ENCODE peak calls at places on chromosomes 3 and 15, in five cellular contexts. One of them, this sample, is unnamed.

GRCh38 chr15:87816811-87817210 is 439.7 kb downstream of the NTRK3 start:
- DNase-seq in SJSA1: peak
- DNase-seq in stimulated activated CD4-positive, alpha-beta T cell treated with anti-CD3 and anti-CD28 coated beads, Interleukin-2, amount 100 ng/mL, for 48 hours: no peak
- DNase-seq in GM23248: peak
- DNase-seq in stimulated activated naive CD8-positive, alpha-beta T cell treated with anti-CD3 and anti-CD28 coated beads, Interleukin-15, amount 100 ng/mL, for 72 hours: no peak
- DNase-seq in this sample: no peak

GRCh38 chr3:188819939-188820338 is 351.8 kb upstream of the TPRG1 start:
- DNase-seq in SJSA1: no peak
- DNase-seq in stimulated activated CD4-positive, alpha-beta T cell treated with anti-CD3 and anti-CD28 coated beads, Interleukin-2, amount 100 ng/mL, for 48 hours: no peak
- DNase-seq in GM23248: peak
- DNase-seq in stimulated activated naive CD8-positive, alpha-beta T cell treated with anti-CD3 and anti-CD28 coated beads, Interleukin-15, amount 100 ng/mL, for 72 hours: no peak
- DNase-seq in this sample: no peak

GRCh38 chr15:99279290-99279689 is 28.0 kb downstream of the LRRC28 start:
- DNase-seq in SJSA1: no peak
- DNase-seq in stimulated activated CD4-positive, alpha-beta T cell treated with anti-CD3 and anti-CD28 coated beads, Interleukin-2, amount 100 ng/mL, for 48 hours: no peak
- DNase-seq in GM23248: no peak
- DNase-seq in stimulated activated naive CD8-positive, alpha-beta T cell treated with anti-CD3 and anti-CD28 coated beads, Interleukin-15, amount 100 ng/mL, for 72 hours: no peak
- DNase-seq in this sample: no peak

GRCh38 chr3:103963599-103963998 is 1403.1 kb upstream of the ALCAM start:
- DNase-seq in SJSA1: no peak
- DNase-seq in stimulated activated CD4-positive, alpha-beta T cell treated with anti-CD3 and anti-CD28 coated beads, Interleukin-2, amount 100 ng/mL, for 48 hours: no peak
- DNase-seq in GM23248: no peak
- DNase-seq in stimulated activated naive CD8-positive, alpha-beta T cell treated with anti-CD3 and anti-CD28 coated beads, Interleukin-15, amount 100 ng/mL, for 72 hours: no peak
- DNase-seq in this sample: no peak

GRCh38 chr3:60953406-60953805 is 297.8 kb downstream of the FHIT start:
- DNase-seq in SJSA1: no peak
- DNase-seq in stimulated activated CD4-positive, alpha-beta T cell treated with anti-CD3 and anti-CD28 coated beads, Interleukin-2, amount 100 ng/mL, for 48 hours: no peak
- DNase-seq in GM23248: peak
- DNase-seq in stimulated activated naive CD8-positive, alpha-beta T cell treated with anti-CD3 and anti-CD28 coated beads, Interleukin-15, amount 100 ng/mL, for 72 hours: no peak
- DNase-seq in this sample: no peak

GRCh38 chr3:52193059-52193458 is 4.9 kb upstream of the ALAS1 start:
- DNase-seq in SJSA1: no peak
- DNase-seq in stimulated activated CD4-positive, alpha-beta T cell treated with anti-CD3 and anti-CD28 coated beads, Interleukin-2, amount 100 ng/mL, for 48 hours: no peak
- DNase-seq in GM23248: peak
- DNase-seq in stimulated activated naive CD8-positive, alpha-beta T cell treated with anti-CD3 and anti-CD28 coated beads, Interleukin-15, amount 100 ng/mL, for 72 hours: no peak
- DNase-seq in this sample: no peak

GRCh38 chr3:54093849-54094248 is 28.5 kb upstream of the CACNA2D3 start:
- DNase-seq in SJSA1: no peak
- DNase-seq in stimulated activated CD4-positive, alpha-beta T cell treated with anti-CD3 and anti-CD28 coated beads, Interleukin-2, amount 100 ng/mL, for 48 hours: no peak
- DNase-seq in GM23248: no peak
- DNase-seq in stimulated activated naive CD8-positive, alpha-beta T cell treated with anti-CD3 and anti-CD28 coated beads, Interleukin-15, amount 100 ng/mL, for 72 hours: no peak
- DNase-seq in this sample: no peak

GRCh38 chr3:31532587-31533168 is at the start of gene STT3B:
- DNase-seq in SJSA1: no peak
- DNase-seq in stimulated activated CD4-positive, alpha-beta T cell treated with anti-CD3 and anti-CD28 coated beads, Interleukin-2, amount 100 ng/mL, for 48 hours: peak
- DNase-seq in GM23248: peak
- DNase-seq in stimulated activated naive CD8-positive, alpha-beta T cell treated with anti-CD3 and anti-CD28 coated beads, Interleukin-15, amount 100 ng/mL, for 72 hours: no peak
- DNase-seq in this sample: peak

GRCh38 chr3:151503074-151503473 is 42.2 kb upstream of the IGSF10 start:
- DNase-seq in SJSA1: no peak
- DNase-seq in stimulated activated CD4-positive, alpha-beta T cell treated with anti-CD3 and anti-CD28 coated beads, Interleukin-2, amount 100 ng/mL, for 48 hours: no peak
- DNase-seq in GM23248: no peak
- DNase-seq in stimulated activated naive CD8-positive, alpha-beta T cell treated with anti-CD3 and anti-CD28 coated beads, Interleukin-15, amount 100 ng/mL, for 72 hours: no peak
- DNase-seq in this sample: no peak

GRCh38 chr3:66442254-66443249 is 58.3 kb downstream of the LRIG1 start:
- DNase-seq in SJSA1: peak
- DNase-seq in stimulated activated CD4-positive, alpha-beta T cell treated with anti-CD3 and anti-CD28 coated beads, Interleukin-2, amount 100 ng/mL, for 48 hours: no peak
- DNase-seq in GM23248: peak
- DNase-seq in stimulated activated naive CD8-positive, alpha-beta T cell treated with anti-CD3 and anti-CD28 coated beads, Interleukin-15, amount 100 ng/mL, for 72 hours: no peak
- DNase-seq in this sample: peak

GRCh38 chr3:174547801-174548200 is 311.3 kb upstream of the NAALADL2 start:
- DNase-seq in SJSA1: no peak
- DNase-seq in stimulated activated CD4-positive, alpha-beta T cell treated with anti-CD3 and anti-CD28 coated beads, Interleukin-2, amount 100 ng/mL, for 48 hours: no peak
- DNase-seq in GM23248: peak
- DNase-seq in stimulated activated naive CD8-positive, alpha-beta T cell treated with anti-CD3 and anti-CD28 coated beads, Interleukin-15, amount 100 ng/mL, for 72 hours: no peak
- DNase-seq in this sample: no peak

GRCh38 chr15:80068578-80068977 is 9.1 kb downstream of the ZFAND6 start:
- DNase-seq in SJSA1: peak
- DNase-seq in stimulated activated CD4-positive, alpha-beta T cell treated with anti-CD3 and anti-CD28 coated beads, Interleukin-2, amount 100 ng/mL, for 48 hours: no peak
- DNase-seq in GM23248: peak
- DNase-seq in stimulated activated naive CD8-positive, alpha-beta T cell treated with anti-CD3 and anti-CD28 coated beads, Interleukin-15, amount 100 ng/mL, for 72 hours: no peak
- DNase-seq in this sample: no peak

GRCh38 chr3:135304378-135304777 is 509.3 kb downstream of the EPHB1 start:
- DNase-seq in SJSA1: no peak
- DNase-seq in stimulated activated CD4-positive, alpha-beta T cell treated with anti-CD3 and anti-CD28 coated beads, Interleukin-2, amount 100 ng/mL, for 48 hours: no peak
- DNase-seq in GM23248: peak
- DNase-seq in stimulated activated naive CD8-positive, alpha-beta T cell treated with anti-CD3 and anti-CD28 coated beads, Interleukin-15, amount 100 ng/mL, for 72 hours: no peak
- DNase-seq in this sample: no peak

GRCh38 chr3:9153763-9154601 is 95.5 kb downstream of the SRGAP3 start:
- DNase-seq in SJSA1: no peak
- DNase-seq in stimulated activated CD4-positive, alpha-beta T cell treated with anti-CD3 and anti-CD28 coated beads, Interleukin-2, amount 100 ng/mL, for 48 hours: no peak
- DNase-seq in GM23248: peak
- DNase-seq in stimulated activated naive CD8-positive, alpha-beta T cell treated with anti-CD3 and anti-CD28 coated beads, Interleukin-15, amount 100 ng/mL, for 72 hours: no peak
- DNase-seq in this sample: no peak